ENCODE peak calls at places on chromosomes 4 and X, in eight cellular contexts. R, S, B, P, H, L, V and J are unnamed samples.

GRCh38 chrX:109487640-109488039 is 5.8 kb upstream of the GUCY2F start:
- DNase-seq in B (no peak), H (no peak), P (no peak), V (no peak), S (no peak), R (no peak), L (no peak), J (no peak)

GRCh38 chr4:76058302-76058701 is 16.2 kb upstream of the ART3 start:
- DNase-seq in R (no peak), L (no peak), S (no peak), B (no peak), V (no peak), H (no peak), P (no peak), J (no peak)

GRCh38 chr4:57462843-57463242 is 352.7 kb upstream of the IGFBP7 start:
- DNase-seq in S (no peak), L (no peak), R (no peak), B (no peak), H (no peak), V (no peak), P (no peak), J (no peak)

GRCh38 chrX:115147220-115147619 is 42.0 kb upstream of the RBMXL3 start:
- DNase-seq in P (no peak), H (no peak), B (no peak), L (no peak), S (no peak), V (peak), R (no peak), J (no peak)

GRCh38 chr4:94116842-94117241 is 90.8 kb upstream of the SMARCAD1 start:
- DNase-seq in B (no peak), H (no peak), R (no peak), S (no peak), V (no peak), L (no peak), P (no peak), J (no peak)

GRCh38 chr4:101835121-101835904 is 44.8 kb downstream of the BANK1 start:
- DNase-seq in V (peak), S (no peak), L (no peak), R (peak), P (no peak), H (peak), B (no peak), J (no peak)

GRCh38 chr4:110415451-110415850 is 60.5 kb upstream of the ENPEP start:
- DNase-seq in H (no peak), B (no peak), V (no peak), R (no peak), L (no peak), P (no peak), S (no peak), J (no peak)

GRCh38 chr4:139253046-139253445 is 27.0 kb downstream of the MGARP start:
- DNase-seq in S (no peak), H (no peak), B (no peak), P (no peak), V (no peak), L (no peak), R (no peak), J (no peak)

GRCh38 chr4:158809611-158810486 is 41.0 kb downstream of the FNIP2 start:
- DNase-seq in S (no peak), R (no peak), P (no peak), V (peak), H (peak), B (no peak), L (no peak), J (no peak)

GRCh38 chrX:26789751-26790150 is 573.8 kb downstream of the MAGEB5 start:
- DNase-seq in H (no peak), V (peak), L (no peak), S (no peak), R (no peak), B (no peak), P (no peak), J (no peak)

GRCh38 chr4:11073621-11074051 is 355.1 kb downstream of the HS3ST1 start:
- DNase-seq in B (peak), P (peak), H (no peak), V (peak), S (no peak), L (no peak), R (peak), J (no peak)

GRCh38 chrX:39327705-39328104 is 526.4 kb downstream of the MID1IP1 start:
- DNase-seq in B (no peak), L (no peak), V (no peak), P (no peak), H (no peak), R (no peak), S (no peak), J (no peak)

GRCh38 chr4:24321151-24321550 is 263.2 kb downstream of the DHX15 start:
- DNase-seq in R (no peak), P (no peak), V (peak), H (no peak), L (no peak), S (no peak), B (no peak), J (no peak)

GRCh38 chr4:73816814-73817213 is 19.7 kb upstream of the CXCL6 start:
- DNase-seq in B (no peak), H (no peak), V (peak), S (no peak), R (no peak), P (peak), L (no peak), J (no peak)

GRCh38 chr4:6198768-6199343 is 1.5 kb downstream of the JAKMIP1 start:
- DNase-seq in V (peak), H (no peak), P (no peak), B (no peak), S (peak), R (no peak), L (peak), J (peak)

GRCh38 chrX:134821370-134821769 is 163.1 kb upstream of the PLAC1 start:
- DNase-seq in P (peak), L (no peak), B (no peak), S (peak), H (no peak), R (no peak), V (peak), J (no peak)

GRCh38 chr4:61958591-61958990 is 758.5 kb downstream of the ADGRL3 start:
- DNase-seq in V (no peak), B (no peak), P (no peak), L (no peak), R (no peak), H (no peak), S (no peak), J (no peak)

GRCh38 chr4:185457136-185457535 is 14.4 kb downstream of the CCDC110 start:
- DNase-seq in B (no peak), V (no peak), R (no peak), S (no peak), L (no peak), H (no peak), P (no peak), J (no peak)

GRCh38 chr4:2077537-2078460 is 18.7 kb downstream of the NAT8L start:
- DNase-seq in R (no peak), P (no peak), B (no peak), S (no peak), H (no peak), V (no peak), L (no peak), J (no peak)

GRCh38 chrX:44735498-44735897 is 108.3 kb upstream of the DUSP21 start:
- DNase-seq in L (no peak), R (no peak), B (no peak), V (no peak), P (no peak), H (no peak), S (no peak), J (no peak)

GRCh38 chr4:152619556-152619955 is 60.2 kb downstream of the TMEM154 start:
- DNase-seq in H (no peak), V (no peak), S (no peak), B (no peak), R (no peak), P (no peak), L (no peak), J (no peak)

GRCh38 chr4:8786166-8786565 is 85.5 kb downstream of the HMX1 start:
- DNase-seq in B (no peak), V (no peak), H (no peak), L (no peak), R (no peak), P (no peak), S (no peak), J (no peak)

GRCh38 chrX:135112096-135112729 is 8.1 kb downstream of the ETDB start:
- DNase-seq in S (peak), B (no peak), R (no peak), L (peak), P (no peak), V (peak), H (peak), J (peak)

GRCh38 chrX:1341531-1342179 is 5.1 kb downstream of the IL3RA start:
- DNase-seq in L (no peak), R (no peak), P (no peak), S (no peak), V (no peak), B (no peak), H (no peak), J (no peak)

GRCh38 chr4:132001542-132001941 is 1147.6 kb upstream of the PCDH10 start:
- DNase-seq in V (peak), H (no peak), R (no peak), B (no peak), P (no peak), L (no peak), S (no peak), J (no peak)

GRCh38 chrX:130772313-130773140 is 130.5 kb downstream of the ENOX2 start:
- DNase-seq in S (no peak), L (no peak), P (no peak), R (no peak), V (peak), B (no peak), H (no peak), J (no peak)

GRCh38 chrX:57138674-57139073 is 1.5 kb upstream of the SPIN2A start:
- DNase-seq in P (no peak), H (no peak), B (no peak), S (no peak), R (no peak), L (no peak), V (no peak), J (no peak)

GRCh38 chrX:154735695-154736393 is 15.0 kb downstream of the GAB3 start:
- DNase-seq in H (peak), B (no peak), R (no peak), P (peak), V (peak), L (no peak), S (no peak), J (no peak)

GRCh38 chrX:148500428-148501120 is at the start of gene AFF2:
- DNase-seq in L (peak), P (peak), S (peak), R (no peak), H (peak), B (no peak), V (peak), J (peak)

GRCh38 chrX:15781964-15782711 is 8.1 kb upstream of the ZRSR2 start:
- DNase-seq in L (no peak), H (no peak), B (no peak), P (no peak), R (no peak), V (no peak), S (no peak), J (no peak)
- TF ChIP-seq CTCF in L (no peak), H (no peak), B (no peak), P (no peak), R (no peak), V (no peak), S (no peak), J (no peak)

GRCh38 chr4:142567199-142567598 is 278.9 kb downstream of the INPP4B start:
- DNase-seq in V (no peak), S (no peak), B (no peak), R (no peak), P (no peak), H (no peak), L (peak), J (no peak)
- TF ChIP-seq CTCF in V (no peak), S (no peak), B (no peak), R (no peak), P (no peak), H (no peak), L (no peak), J (no peak)

GRCh38 chrX:3244203-3244743 is 102.2 kb downstream of the MXRA5 start:
- DNase-seq in B (no peak), S (no peak), P (no peak), V (peak), R (no peak), H (no peak), L (no peak), J (no peak)

GRCh38 chrX:3250946-3251345 is 95.5 kb downstream of the MXRA5 start:
- DNase-seq in S (no peak), P (no peak), R (no peak), B (no peak), H (no peak), V (peak), L (no peak), J (no peak)

GRCh38 chrX:3244955-3245354 is 101.5 kb downstream of the MXRA5 start:
- DNase-seq in V (peak), H (peak), P (no peak), S (no peak), B (no peak), L (no peak), R (no peak), J (no peak)
- TF ChIP-seq CTCF in V (no peak), H (peak), P (peak), S (no peak), B (no peak), L (no peak), R (no peak), J (no peak)

DNA sequence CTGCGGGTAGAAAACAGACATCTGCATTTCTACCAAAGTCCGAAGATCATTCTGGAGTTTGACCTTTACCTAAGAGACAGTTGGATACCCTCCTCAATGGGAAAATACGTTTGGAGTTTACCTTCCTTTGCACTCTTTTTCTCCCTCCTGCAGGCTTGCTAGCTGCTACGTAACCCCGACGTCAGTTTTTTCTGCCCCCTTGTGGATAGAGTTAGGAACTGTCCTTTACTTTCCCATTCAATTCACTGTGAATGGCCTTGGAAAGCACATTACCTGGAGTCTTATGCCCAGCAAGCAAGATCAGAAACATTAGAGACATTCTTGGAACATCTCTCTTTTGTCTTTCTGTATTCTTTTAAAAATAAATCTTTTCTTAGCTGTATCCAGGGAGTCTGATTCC is 250.7 kb downstream of the NAP1L3 start:
- DNase-seq in S (peak), R (no peak), P (no peak), L (peak), B (no peak), H (peak), V (peak), J (peak)
- TF ChIP-seq CTCF in S (peak), R (peak), P (peak), L (peak), B (peak), H (no peak), V (peak), J (peak)

DNA sequence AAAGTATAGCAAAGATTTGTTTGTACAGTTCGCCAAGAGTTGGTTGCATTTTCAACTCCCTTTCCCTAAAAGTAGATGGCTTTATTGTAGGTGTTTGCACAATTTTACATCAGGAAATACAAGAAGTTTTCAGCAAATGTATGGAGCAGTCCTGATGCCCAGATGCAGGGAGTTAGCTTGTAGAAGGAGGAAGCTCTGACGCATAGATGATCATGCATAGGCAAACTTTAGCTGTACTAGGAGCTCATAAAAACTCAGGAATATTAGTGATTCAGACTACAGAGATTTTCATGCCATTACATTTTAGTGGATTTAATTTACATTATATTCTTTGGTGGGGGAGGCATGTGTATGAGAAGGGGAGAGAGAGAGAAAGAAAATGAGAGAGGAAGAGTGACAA is 62.9 kb downstream of the TMPRSS11D start:
- DNase-seq in S (no peak), P (no peak), B (no peak), V (no peak), R (no peak), L (no peak), H (no peak), J (no peak)
- TF ChIP-seq CTCF in S (no peak), P (no peak), B (no peak), V (no peak), R (no peak), L (no peak), H (no peak), J (no peak)